ENCODE peak calls at places on chromosome 4, in nine cellular contexts. A is GM06990; D is tibial artery; Y is stimulated activated CD4-positive, alpha-beta T cell treated with anti-CD3 and anti-CD28 coated beads, Interleukin-1b, Interleukin-23, amount 100 ng/mL, for 4 hours; B is endodermal cell; K is fibroblast of pulmonary artery; I is omental fat pad; H is fibroblast of the aortic adventitia; E is lower lobe of right lung. Q is an unnamed sample.

GRCh38 chr4:10008208-10009005 is 12.9 kb downstream of the SLC2A9 start:
- DNase-seq in A (peak), D (no peak), Y (no peak), B (no peak), K (peak), I (no peak), H (peak), E (no peak), Q (peak)

GRCh38 chr4:8202108-8202507 is 3.0 kb downstream of the SH3TC1 start:
- DNase-seq in A (no peak), D (no peak), Y (no peak), B (no peak), K (no peak), I (no peak), H (no peak), E (no peak), Q (no peak)

GRCh38 chr4:11468901-11469300 is 40.2 kb upstream of the HS3ST1 start:
- DNase-seq in A (no peak), D (no peak), Y (no peak), B (peak), K (no peak), I (no peak), H (no peak), E (no peak), Q (no peak)

GRCh38 chr4:163121689-163122088 is 45.0 kb downstream of the NAF1 start:
- DNase-seq in A (no peak), D (no peak), Y (no peak), B (no peak), K (peak), I (no peak), H (no peak), E (no peak), Q (peak)

GRCh38 chr4:16016536-16016935 is 53.6 kb upstream of the FGFBP2 start:
- DNase-seq in A (no peak), D (no peak), Y (no peak), B (no peak), K (no peak), I (no peak), H (no peak), E (no peak), Q (no peak)

GRCh38 chr4:86026720-86027119 is 333.1 kb downstream of the MAPK10 start:
- DNase-seq in A (no peak), D (no peak), Y (no peak), B (no peak), K (no peak), I (no peak), H (no peak), E (no peak), Q (no peak)

GRCh38 chr4:1637580-1638271 is 46.4 kb downstream of the FAM53A start:
- DNase-seq in A (no peak), D (no peak), Y (no peak), B (no peak), K (no peak), I (no peak), H (no peak), E (no peak), Q (no peak)

GRCh38 chr4:23805381-23805780 is 84.5 kb downstream of the PPARGC1A start:
- DNase-seq in A (no peak), D (no peak), Y (no peak), B (no peak), K (peak), I (no peak), H (no peak), E (no peak), Q (peak)

GRCh38 chr4:116358633-116359222 is 726.6 kb downstream of the TRAM1L1 start:
- DNase-seq in A (peak), D (peak), Y (no peak), B (peak), K (peak), I (no peak), H (peak), E (peak), Q (peak)